ENCODE peak calls at places on chromosomes 16 and 17, in ten cellular contexts. L is AG10803, P is omental fat pad, Z is NB4, R is ovary, D is epithelial cell of proximal tubule, S is retinal pigment epithelial cell, A is foreskin fibroblast, W is cardiac muscle cell, U is natural killer cell. K is an unnamed sample.
A peak's percentile ranks its signal among the peaks of the same experiment; 100 is the strongest.

GRCh38 chr16:24511801-24512200 is 27.6 kb upstream of the RBBP6 start:
- DNase-seq in D (no peak), U (no peak), R (no peak), W (no peak), P (no peak), L (no peak), Z (no peak), A (no peak), S (no peak), K (no peak)

GRCh38 chr17:79679631-79680340 is 51.0 kb upstream of the ENPP7 start:
- DNase-seq in P (no peak), Z (no peak), D (no peak), L (no peak), R (no peak), A (no peak), W (no peak), U (no peak), S (no peak), K (no peak)

GRCh38 chr16:73956592-73957495 is 339.8 kb upstream of the PSMD7 start:
- DNase-seq in R (peak; percentile 16), S (peak; percentile 4), U (no peak), Z (peak; percentile 77), D (no peak), P (no peak), L (peak; percentile 66), A (peak; percentile 88), W (peak; percentile 70), K (peak; percentile 47)

GRCh38 chr16:89264800-89265550 is 47.5 kb downstream of the ZNF778 start:
- DNase-seq in P (no peak), U (no peak), W (no peak), L (no peak), Z (no peak), S (no peak), A (no peak), R (no peak), D (no peak), K (no peak)

GRCh38 chr17:17603178-17603894 is 11.8 kb upstream of the PEMT start:
- DNase-seq in D (no peak), A (no peak), W (no peak), P (no peak), R (no peak), U (no peak), Z (no peak), S (no peak), L (no peak), K (no peak)

GRCh38 chr17:10243905-10244844 is 45.8 kb upstream of the GAS7 start:
- DNase-seq in D (no peak), U (no peak), P (no peak), A (no peak), W (peak; percentile 78), Z (peak; percentile 24), S (no peak), L (peak; percentile 72), R (peak; percentile 19), K (no peak)

GRCh38 chr17:57945999-57946797 is 9.0 kb downstream of the CUEDC1 start:
- DNase-seq in P (no peak), U (no peak), S (no peak), L (peak; percentile 91), W (peak; percentile 11), Z (no peak), D (no peak), R (no peak), A (peak; percentile 60), K (no peak)

GRCh38 chr17:72502940-72503341 is 382.1 kb downstream of the SOX9 start:
- DNase-seq in Z (no peak), W (peak; percentile 50), U (no peak), S (no peak), R (no peak), P (no peak), L (peak; percentile 38), A (peak; percentile 84), D (no peak), K (no peak)

GRCh38 chr16:70267516-70267915 is 15.8 kb upstream of the EXOSC6 start:
- DNase-seq in S (no peak), R (no peak), L (peak; percentile 43), D (no peak), P (no peak), W (peak; percentile 68), Z (peak; percentile 76), A (peak; percentile 68), U (no peak), K (no peak)

GRCh38 chr17:65099941-65100315 is 37.2 kb upstream of the RGS9 start:
- DNase-seq in Z (no peak), S (no peak), L (peak; percentile 54), W (peak; percentile 78), P (peak; percentile 58), D (peak; percentile 96), U (peak; percentile 58), R (no peak), A (peak; percentile 62), K (no peak)

GRCh38 chr16:71846443-71846842 is 667 bp downstream of the ATXN1L start:
- DNase-seq in A (peak; percentile 47), L (peak; percentile 17), W (peak; percentile 27), P (no peak), Z (peak; percentile 32), R (no peak), S (no peak), U (no peak), D (no peak), K (no peak)

GRCh38 chr17:64001763-64002529 is 3.8 kb downstream of the PRR29 start:
- DNase-seq in Z (no peak), S (no peak), R (no peak), U (no peak), P (peak; percentile 27), W (peak; percentile 74), D (no peak), L (peak; percentile 29), A (peak; percentile 47), K (peak; percentile 64)

GRCh38 chr16:55508941-55509920 is at the start of gene LPCAT2:
- DNase-seq in U (no peak), R (peak; percentile 90), S (peak; percentile 56), A (peak; percentile 93), L (peak; percentile 84), D (no peak), W (peak; percentile 91), P (peak; percentile 76), Z (peak; percentile 91), K (peak; percentile 75)

GRCh38 chr17:76383645-76384221 is 676 bp upstream of the SPHK1 start:
- DNase-seq in L (peak; percentile 60), P (no peak), A (peak; percentile 75), D (no peak), S (no peak), W (peak; percentile 65), U (peak; percentile 62), Z (peak; percentile 74), R (no peak), K (peak; percentile 66)
- TF ChIP-seq CTCF in L (peak; percentile 25), P (no peak), A (peak; percentile 10), D (peak; percentile 17), S (peak; percentile 19), W (peak; percentile 35), U (no peak), Z (peak; percentile 17), R (no peak), K (peak; percentile 40)

GRCh38 chr16:58515125-58515870 is at the start of gene SETD6:
- DNase-seq in S (peak; percentile 73), L (peak; percentile 86), R (peak; percentile 79), P (peak; percentile 66), U (peak; percentile 73), D (peak; percentile 42), W (peak; percentile 92), A (peak; percentile 95), Z (peak; percentile 95), K (peak; percentile 72)
- TF ChIP-seq CTCF in S (peak; percentile 5), L (no peak), R (no peak), P (no peak), U (no peak), D (peak; percentile 6), W (peak; percentile 22), A (no peak), Z (peak; percentile 6), K (no peak)

GRCh38 chr17:31061678-31062077 is 33.1 kb upstream of the NF1 start:
- DNase-seq in L (no peak), P (no peak), W (no peak), U (no peak), Z (peak; percentile 55), R (no peak), D (no peak), S (no peak), A (no peak), K (no peak)
- TF ChIP-seq CTCF in L (no peak), P (no peak), W (no peak), U (no peak), Z (peak; percentile 47), R (no peak), D (peak; percentile 28), S (peak; percentile 17), A (no peak), K (peak; percentile 22)

DNA sequence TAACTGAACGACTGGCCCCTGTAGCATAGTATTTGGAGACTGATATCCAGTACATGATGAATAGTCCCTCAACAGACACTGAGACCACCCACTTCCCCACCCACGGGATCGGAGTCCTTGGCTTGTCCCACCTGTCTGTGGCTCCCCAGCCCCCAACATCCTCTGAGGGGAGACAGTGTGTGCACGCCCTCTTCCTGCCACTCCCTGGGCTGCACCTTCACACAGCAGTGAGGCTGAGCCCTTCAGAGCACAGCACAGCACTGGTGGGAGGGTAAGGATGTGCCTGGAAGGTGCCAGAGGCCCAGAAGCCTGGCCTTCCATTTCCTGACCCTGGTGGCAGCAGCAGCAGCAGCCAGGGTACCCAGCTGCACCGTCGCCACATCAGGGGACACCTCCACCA is 11.0 kb downstream of the DNASE1 start:
- DNase-seq in S (no peak), U (no peak), Z (no peak), L (no peak), D (no peak), W (no peak), A (no peak), R (no peak), P (no peak), K (no peak)
- TF ChIP-seq CTCF in S (no peak), U (no peak), Z (no peak), L (no peak), D (no peak), W (no peak), A (no peak), R (no peak), P (no peak), K (no peak)

DNA sequence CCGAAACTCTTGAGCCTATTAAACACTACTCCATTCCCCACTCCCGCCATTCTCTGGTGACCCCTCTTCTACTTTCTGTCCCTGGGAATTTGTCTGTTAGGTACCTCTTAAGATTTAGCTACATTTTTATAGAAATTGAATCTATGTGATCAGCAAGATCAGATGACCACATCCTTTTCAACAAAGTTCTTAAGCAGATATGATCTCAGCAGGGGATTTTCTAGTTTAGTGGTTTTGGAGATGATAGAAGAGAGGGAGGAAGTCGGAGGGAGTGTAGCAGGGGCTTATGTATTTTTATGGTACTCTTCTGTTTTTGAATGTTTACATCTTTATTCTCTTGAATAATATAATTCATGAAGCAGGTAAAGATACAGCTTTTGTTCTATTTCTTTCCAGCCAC is 40.8 kb downstream of the RPA1 start:
- DNase-seq in U (no peak), A (no peak), S (no peak), R (no peak), P (no peak), Z (no peak), W (no peak), L (no peak), D (no peak), K (no peak)
- TF ChIP-seq CTCF in U (no peak), A (no peak), S (no peak), R (no peak), P (no peak), Z (no peak), W (no peak), L (no peak), D (no peak), K (no peak)